ENCODE peak calls at places on chromosomes 16 and 17, in seven cellular contexts. F, U, Q, D, Y, H and G are unnamed samples.
A peak's percentile ranks its signal among the peaks of the same experiment; 100 is the strongest.

GRCh38 chr17:37701424-37702020 is 43.3 kb downstream of the HNF1B start:
- DNase-seq in F (peak; percentile 93), U (peak; percentile 11), Q (peak; percentile 45), D (no peak), Y (no peak), H (no peak), G (no peak)

GRCh38 chr17:76678330-76678729 is 32.4 kb downstream of the MXRA7 start:
- DNase-seq in F (no peak), U (no peak), Q (no peak), D (peak; percentile 13), Y (no peak), H (no peak), G (no peak)

GRCh38 chr17:38751144-38751802 is 1.3 kb upstream of the PSMB3 start:
- DNase-seq in F (peak; percentile 74), U (no peak), Q (peak; percentile 81), D (no peak), Y (no peak), H (no peak), G (peak; percentile 57)

GRCh38 chr16:85908444-85908843 is 9.5 kb downstream of the IRF8 start:
- DNase-seq in F (no peak), U (no peak), Q (no peak), D (no peak), Y (no peak), H (no peak), G (no peak)

GRCh38 chr17:80643700-80644099 is 99.1 kb downstream of the RPTOR start:
- DNase-seq in F (no peak), U (no peak), Q (no peak), D (no peak), Y (no peak), H (no peak), G (no peak)

GRCh38 chr17:42676424-42677011 is at the start of gene PLEKHH3:
- DNase-seq in F (no peak), U (no peak), Q (no peak), D (no peak), Y (no peak), H (no peak), G (no peak)

GRCh38 chr17:75779250-75779986 is 5.2 kb upstream of the UNK start:
- DNase-seq in F (peak; percentile 93), U (peak; percentile 100), Q (peak; percentile 99), D (peak; percentile 89), Y (peak; percentile 100), H (peak; percentile 94), G (peak; percentile 100)

GRCh38 chr16:54633943-54634362 is 296.7 kb upstream of the IRX5 start:
- DNase-seq in F (peak; percentile 21), U (no peak), Q (peak; percentile 15), D (no peak), Y (no peak), H (no peak), G (peak; percentile 30)

GRCh38 chr16:88384222-88385111 is 1.7 kb downstream of the ZNF469 start:
- DNase-seq in F (no peak), U (no peak), Q (no peak), D (no peak), Y (no peak), H (no peak), G (no peak)

GRCh38 chr17:6435968-6436367 is 1.0 kb upstream of the AIPL1 start:
- DNase-seq in F (peak; percentile 59), U (peak; percentile 68), Q (peak; percentile 83), D (peak; percentile 33), Y (peak; percentile 54), H (peak; percentile 41), G (peak; percentile 81)

GRCh38 chr17:42281571-42282096 is 5.4 kb upstream of the STAT5B start:
- DNase-seq in F (no peak), U (no peak), Q (no peak), D (no peak), Y (no peak), H (no peak), G (no peak)

GRCh38 chr17:42183741-42184711 is 1.2 kb downstream of the HCRT start:
- DNase-seq in F (peak; percentile 89), U (peak; percentile 67), Q (peak; percentile 80), D (peak; percentile 60), Y (peak; percentile 64), H (peak; percentile 70), G (peak; percentile 92)

GRCh38 chr17:72457712-72458111 is 336.9 kb downstream of the SOX9 start:
- DNase-seq in F (no peak), U (no peak), Q (no peak), D (no peak), Y (no peak), H (no peak), G (no peak)

GRCh38 chr17:75031972-75032895 is 14.5 kb downstream of the ATP5PD start:
- DNase-seq in F (peak; percentile 65), U (peak; percentile 85), Q (peak; percentile 55), D (no peak), Y (peak; percentile 83), H (peak; percentile 77), G (peak; percentile 84)

GRCh38 chr16:79997257-79997656 is 396.7 kb upstream of the MAF start:
- DNase-seq in F (peak; percentile 20), U (peak; percentile 10), Q (peak; percentile 8), D (no peak), Y (no peak), H (no peak), G (peak; percentile 15)